ENCODE peak calls at places on chromosomes 1 and 21, in six cellular contexts. One of them, this sample, is unnamed. For H3K4me1, the result is how much of the 10 kb centered on the place peaks cover.

GRCh38 chr1:186620951-186621350 is 59.3 kb downstream of the PTGS2 start:
- DNase-seq in IMR-90: peak
- DNase-seq in H9: no peak
- DNase-seq in neuronal stem cell: no peak
- DNase-seq in mesendoderm: no peak
- DNase-seq in H1: no peak
- DNase-seq in this sample: peak

GRCh38 chr1:243246916-243247315 is 8.2 kb downstream of the CEP170 start:
- DNase-seq in IMR-90: peak
- DNase-seq in H9: no peak
- DNase-seq in neuronal stem cell: no peak
- DNase-seq in mesendoderm: no peak
- DNase-seq in H1: no peak
- DNase-seq in this sample: no peak

GRCh38 chr1:100423832-100424337 is 71.6 kb downstream of the CDC14A start:
- DNase-seq in IMR-90: no peak
- DNase-seq in H9: no peak
- DNase-seq in neuronal stem cell: no peak
- DNase-seq in mesendoderm: peak
- DNase-seq in H1: no peak
- DNase-seq in this sample: no peak

GRCh38 chr1:59150537-59151386 is 146.1 kb upstream of the FGGY start:
- DNase-seq in IMR-90: peak
- DNase-seq in H9: no peak
- DNase-seq in neuronal stem cell: no peak
- DNase-seq in mesendoderm: peak
- DNase-seq in H1: no peak
- DNase-seq in this sample: peak

GRCh38 chr1:40064797-40065492 is 24.4 kb downstream of the CAP1 start:
- DNase-seq in IMR-90: no peak
- DNase-seq in H9: no peak
- DNase-seq in neuronal stem cell: no peak
- DNase-seq in mesendoderm: no peak
- DNase-seq in H1: no peak
- DNase-seq in this sample: no peak

GRCh38 chr21:17492415-17493168 is 20.3 kb upstream of the CXADR start:
- DNase-seq in IMR-90: no peak
- DNase-seq in H9: no peak
- DNase-seq in neuronal stem cell: no peak
- DNase-seq in mesendoderm: peak
- DNase-seq in H1: no peak
- DNase-seq in this sample: no peak

GRCh38 chr1:187408217-187409004 is 579.7 kb downstream of the PLA2G4A start:
- DNase-seq in IMR-90: peak
- DNase-seq in H9: no peak
- DNase-seq in neuronal stem cell: peak
- DNase-seq in mesendoderm: peak
- DNase-seq in H1: no peak
- DNase-seq in this sample: peak

GRCh38 chr1:200429221-200429751 is 19.4 kb upstream of the ZNF281 start:
- DNase-seq in IMR-90: peak
- DNase-seq in H9: no peak
- DNase-seq in neuronal stem cell: no peak
- DNase-seq in mesendoderm: no peak
- DNase-seq in H1: no peak
- DNase-seq in this sample: peak

GRCh38 chr1:153587314-153587713 is 21.7 kb upstream of the S100A2 start:
- DNase-seq in IMR-90: no peak
- DNase-seq in H9: no peak
- DNase-seq in neuronal stem cell: no peak
- DNase-seq in mesendoderm: peak
- DNase-seq in H1: no peak
- DNase-seq in this sample: no peak

GRCh38 chr21:32538147-32538792 is 47.1 kb downstream of the TCP10L start:
- DNase-seq in IMR-90: no peak
- DNase-seq in H9: peak
- DNase-seq in neuronal stem cell: no peak
- DNase-seq in mesendoderm: no peak
- DNase-seq in H1: no peak
- DNase-seq in this sample: no peak

GRCh38 chr1:95353185-95353584 is 119.2 kb downstream of the RWDD3 start:
- DNase-seq in IMR-90: no peak
- DNase-seq in H9: no peak
- DNase-seq in neuronal stem cell: no peak
- DNase-seq in mesendoderm: no peak
- DNase-seq in H1: no peak
- DNase-seq in this sample: no peak

GRCh38 chr1:206082831-206083695 is 30.1 kb downstream of the RHEX start:
- DNase-seq in IMR-90: no peak
- DNase-seq in H9: no peak
- DNase-seq in neuronal stem cell: no peak
- DNase-seq in mesendoderm: no peak
- DNase-seq in H1: no peak
- DNase-seq in this sample: no peak

GRCh38 chr1:54227836-54228435 is 28.0 kb downstream of the MRPL37 start:
- DNase-seq in IMR-90: no peak
- DNase-seq in H9: no peak
- DNase-seq in neuronal stem cell: no peak
- DNase-seq in mesendoderm: no peak
- DNase-seq in H1: no peak
- DNase-seq in this sample: no peak
- H3K4me1 ChIP-seq in IMR-90: under half
- H3K4me1 ChIP-seq in H9: under half
- H3K4me1 ChIP-seq in neuronal stem cell: under half
- H3K4me1 ChIP-seq in mesendoderm: under half
- H3K4me1 ChIP-seq in H1: under half
- H3K4me1 ChIP-seq in this sample: under half

GRCh38 chr1:33348676-33349080 is 27.8 kb upstream of the A3GALT2 start:
- DNase-seq in IMR-90: no peak
- DNase-seq in H9: no peak
- DNase-seq in neuronal stem cell: no peak
- DNase-seq in mesendoderm: no peak
- DNase-seq in H1: no peak
- DNase-seq in this sample: no peak
- H3K23ac ChIP-seq in IMR-90: peak
- H3K23ac ChIP-seq in H9: no peak
- H3K23ac ChIP-seq in neuronal stem cell: no peak
- H3K23ac ChIP-seq in mesendoderm: peak
- H3K23ac ChIP-seq in H1: no peak
- H3K23ac ChIP-seq in this sample: no peak

DNA sequence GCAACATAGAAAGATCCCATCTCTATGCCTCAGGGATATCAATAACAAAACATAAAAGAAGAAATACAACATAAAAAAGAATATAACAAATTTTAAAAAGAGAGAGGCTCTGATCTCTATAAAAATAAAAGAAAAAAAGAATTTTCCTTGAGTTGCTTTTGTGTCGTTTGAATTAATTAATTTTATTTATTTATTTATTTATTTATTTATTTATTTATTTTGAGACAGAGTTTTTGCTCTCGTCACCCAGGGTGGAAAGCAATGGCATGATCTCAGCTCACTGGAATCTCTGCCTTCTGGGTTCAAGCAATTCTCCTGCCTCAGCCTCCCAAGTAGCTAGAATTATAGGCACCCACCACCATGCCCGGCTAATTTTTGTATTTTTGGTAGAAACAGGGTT is 8.5 kb downstream of the F11R start:
- DNase-seq in IMR-90: no peak
- DNase-seq in H9: no peak
- DNase-seq in neuronal stem cell: no peak
- DNase-seq in mesendoderm: no peak
- DNase-seq in H1: no peak
- DNase-seq in this sample: no peak
- H3K4ac ChIP-seq in IMR-90: no peak
- H3K4ac ChIP-seq in H9: no peak
- H3K4ac ChIP-seq in neuronal stem cell: no peak
- H3K4ac ChIP-seq in mesendoderm: no peak
- H3K4ac ChIP-seq in H1: no peak
- H3K4ac ChIP-seq in this sample: no peak

GRCh38 chr1:208179850-208180416 is 64.3 kb downstream of the PLXNA2 start:
- DNase-seq in IMR-90: no peak
- DNase-seq in H9: no peak
- DNase-seq in neuronal stem cell: no peak
- DNase-seq in mesendoderm: peak
- DNase-seq in H1: no peak
- DNase-seq in this sample: no peak

GRCh38 chr1:208178091-208178529 is 66.1 kb downstream of the PLXNA2 start:
- DNase-seq in IMR-90: no peak
- DNase-seq in H9: no peak
- DNase-seq in neuronal stem cell: no peak
- DNase-seq in mesendoderm: peak
- DNase-seq in H1: no peak
- DNase-seq in this sample: no peak

GRCh38 chr1:208177656-208178055 is 66.5 kb downstream of the PLXNA2 start:
- DNase-seq in IMR-90: no peak
- DNase-seq in H9: peak
- DNase-seq in neuronal stem cell: no peak
- DNase-seq in mesendoderm: peak
- DNase-seq in H1: no peak
- DNase-seq in this sample: no peak

GRCh38 chr1:208181259-208181816 is 62.8 kb downstream of the PLXNA2 start:
- DNase-seq in IMR-90: no peak
- DNase-seq in H9: no peak
- DNase-seq in neuronal stem cell: no peak
- DNase-seq in mesendoderm: no peak
- DNase-seq in H1: no peak
- DNase-seq in this sample: no peak

GRCh38 chr1:208179303-208179702 is 64.9 kb downstream of the PLXNA2 start:
- DNase-seq in IMR-90: no peak
- DNase-seq in H9: no peak
- DNase-seq in neuronal stem cell: no peak
- DNase-seq in mesendoderm: peak
- DNase-seq in H1: no peak
- DNase-seq in this sample: no peak
- H3K4me1 ChIP-seq in IMR-90: under half
- H3K4me1 ChIP-seq in H9: under half
- H3K4me1 ChIP-seq in neuronal stem cell: under half
- H3K4me1 ChIP-seq in mesendoderm: under half
- H3K4me1 ChIP-seq in H1: under half
- H3K4me1 ChIP-seq in this sample: under half

GRCh38 chr1:147169171-147169570 is 3.1 kb downstream of the PRKAB2 start:
- DNase-seq in IMR-90: no peak
- DNase-seq in H9: no peak
- DNase-seq in neuronal stem cell: no peak
- DNase-seq in mesendoderm: peak
- DNase-seq in H1: no peak
- DNase-seq in this sample: peak

GRCh38 chr1:147169840-147170674 is 2.2 kb downstream of the PRKAB2 start:
- DNase-seq in IMR-90: no peak
- DNase-seq in H9: no peak
- DNase-seq in neuronal stem cell: no peak
- DNase-seq in mesendoderm: no peak
- DNase-seq in H1: no peak
- DNase-seq in this sample: peak

GRCh38 chr1:147171399-147172167 is 687 bp downstream of the PRKAB2 start:
- DNase-seq in IMR-90: no peak
- DNase-seq in H9: no peak
- DNase-seq in neuronal stem cell: no peak
- DNase-seq in mesendoderm: no peak
- DNase-seq in H1: no peak
- DNase-seq in this sample: peak

GRCh38 chr1:147167361-147167760 is 4.9 kb downstream of the PRKAB2 start:
- DNase-seq in IMR-90: peak
- DNase-seq in H9: no peak
- DNase-seq in neuronal stem cell: no peak
- DNase-seq in mesendoderm: no peak
- DNase-seq in H1: no peak
- DNase-seq in this sample: peak

GRCh38 chr1:147168626-147169058 is 3.6 kb downstream of the PRKAB2 start:
- DNase-seq in IMR-90: peak
- DNase-seq in H9: no peak
- DNase-seq in neuronal stem cell: no peak
- DNase-seq in mesendoderm: peak
- DNase-seq in H1: no peak
- DNase-seq in this sample: peak
- H3K23ac ChIP-seq in IMR-90: no peak
- H3K23ac ChIP-seq in H9: no peak
- H3K23ac ChIP-seq in neuronal stem cell: no peak
- H3K23ac ChIP-seq in mesendoderm: no peak
- H3K23ac ChIP-seq in H1: no peak
- H3K23ac ChIP-seq in this sample: no peak

GRCh38 chr1:1883092-1883858 is 7.6 kb downstream of the GNB1 start:
- DNase-seq in IMR-90: no peak
- DNase-seq in H9: no peak
- DNase-seq in neuronal stem cell: no peak
- DNase-seq in mesendoderm: peak
- DNase-seq in H1: no peak
- DNase-seq in this sample: no peak

GRCh38 chr1:1877852-1878436 is 12.9 kb downstream of the GNB1 start:
- DNase-seq in IMR-90: no peak
- DNase-seq in H9: no peak
- DNase-seq in neuronal stem cell: no peak
- DNase-seq in mesendoderm: no peak
- DNase-seq in H1: no peak
- DNase-seq in this sample: no peak

GRCh38 chr1:1879942-1880341 is 10.9 kb downstream of the GNB1 start:
- DNase-seq in IMR-90: no peak
- DNase-seq in H9: no peak
- DNase-seq in neuronal stem cell: no peak
- DNase-seq in mesendoderm: no peak
- DNase-seq in H1: no peak
- DNase-seq in this sample: no peak

GRCh38 chr1:1881727-1882126 is 9.2 kb downstream of the GNB1 start:
- DNase-seq in IMR-90: no peak
- DNase-seq in H9: no peak
- DNase-seq in neuronal stem cell: no peak
- DNase-seq in mesendoderm: no peak
- DNase-seq in H1: no peak
- DNase-seq in this sample: no peak

DNA sequence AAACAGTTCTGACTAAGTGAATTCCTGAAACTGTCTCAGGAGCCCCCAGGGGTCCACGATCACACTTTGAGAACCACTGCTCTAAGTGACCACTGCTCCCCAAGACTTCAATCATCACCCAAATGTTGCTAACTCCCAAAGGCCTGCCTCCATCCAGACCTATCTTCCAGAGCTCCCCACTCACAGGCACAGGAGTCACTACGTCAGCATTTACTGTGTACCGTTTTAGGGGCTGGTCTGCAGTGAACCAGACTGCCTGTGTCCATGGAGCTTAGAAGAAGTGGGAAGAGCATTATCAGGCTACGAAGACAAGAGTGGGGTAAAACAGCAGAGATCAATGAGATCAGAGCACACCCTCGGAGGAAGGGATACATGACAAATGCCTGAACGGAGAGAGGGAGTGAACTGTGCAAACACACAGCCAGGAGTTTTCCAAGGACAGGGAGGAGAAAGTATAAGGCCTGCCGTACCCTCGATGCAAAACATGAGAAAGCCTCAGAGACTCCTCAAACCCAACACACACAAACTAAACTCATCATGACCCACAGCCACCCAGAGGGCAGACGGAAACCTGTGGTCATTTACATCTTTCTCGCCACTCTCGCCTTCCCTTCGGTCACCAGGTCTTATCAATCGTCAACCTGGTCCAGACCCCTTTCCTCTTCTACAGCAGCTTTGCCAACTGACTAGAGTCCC is 10.1 kb downstream of the GNB1 start:
- DNase-seq in IMR-90: no peak
- DNase-seq in H9: no peak
- DNase-seq in neuronal stem cell: no peak
- DNase-seq in mesendoderm: no peak
- DNase-seq in H1: no peak
- DNase-seq in this sample: no peak
- H3K4ac ChIP-seq in IMR-90: no peak
- H3K4ac ChIP-seq in H9: no peak
- H3K4ac ChIP-seq in neuronal stem cell: no peak
- H3K4ac ChIP-seq in mesendoderm: no peak
- H3K4ac ChIP-seq in H1: no peak
- H3K4ac ChIP-seq in this sample: no peak